ENCODE peak calls at places on chromosomes 13 and 19, in nine cellular contexts. One of them, this sample, is unnamed.

GRCh38 chr13:112643759-112644459 is 45.9 kb upstream of the ATP11A start:
- DNase-seq in GM03348: no peak
- DNase-seq in caudate nucleus: no peak
- DNase-seq in cardiac muscle cell: no peak
- DNase-seq in left colon: no peak
- DNase-seq in GM12892: no peak
- DNase-seq in activated CD4-positive, alpha-beta T cell treated with anti-CD3 and anti-CD28 coated beads for 1 hour: no peak
- DNase-seq in neural progenitor cell: no peak
- DNase-seq in heart left ventricle: no peak
- DNase-seq in this sample: no peak

GRCh38 chr13:24502567-24503375 is 9.8 kb downstream of the PARP4 start:
- DNase-seq in GM03348: peak; percentile 67
- DNase-seq in caudate nucleus: no peak
- DNase-seq in cardiac muscle cell: peak; percentile 43
- DNase-seq in left colon: peak; percentile 45
- DNase-seq in GM12892: no peak
- DNase-seq in activated CD4-positive, alpha-beta T cell treated with anti-CD3 and anti-CD28 coated beads for 1 hour: no peak
- DNase-seq in neural progenitor cell: peak; percentile 62
- DNase-seq in heart left ventricle: peak; percentile 65
- DNase-seq in this sample: no peak

GRCh38 chr19:55620410-55620809 is 4.0 kb downstream of the ZNF784 start:
- DNase-seq in GM03348: no peak
- DNase-seq in caudate nucleus: no peak
- DNase-seq in cardiac muscle cell: peak; percentile 43
- DNase-seq in left colon: no peak
- DNase-seq in GM12892: no peak
- DNase-seq in activated CD4-positive, alpha-beta T cell treated with anti-CD3 and anti-CD28 coated beads for 1 hour: no peak
- DNase-seq in neural progenitor cell: no peak
- DNase-seq in heart left ventricle: peak; percentile 37
- DNase-seq in this sample: no peak

GRCh38 chr19:39317476-39317875 is 3.2 kb downstream of the LRFN1 start:
- DNase-seq in GM03348: no peak
- DNase-seq in caudate nucleus: no peak
- DNase-seq in cardiac muscle cell: no peak
- DNase-seq in left colon: no peak
- DNase-seq in GM12892: no peak
- DNase-seq in activated CD4-positive, alpha-beta T cell treated with anti-CD3 and anti-CD28 coated beads for 1 hour: no peak
- DNase-seq in neural progenitor cell: no peak
- DNase-seq in heart left ventricle: no peak
- DNase-seq in this sample: no peak

GRCh38 chr13:30978981-30979956 is 46.8 kb downstream of the TEX26 start:
- DNase-seq in GM03348: no peak
- DNase-seq in caudate nucleus: no peak
- DNase-seq in cardiac muscle cell: peak; percentile 46
- DNase-seq in left colon: peak; percentile 29
- DNase-seq in GM12892: no peak
- DNase-seq in activated CD4-positive, alpha-beta T cell treated with anti-CD3 and anti-CD28 coated beads for 1 hour: no peak
- DNase-seq in neural progenitor cell: peak; percentile 83
- DNase-seq in heart left ventricle: no peak
- DNase-seq in this sample: peak; percentile 70

GRCh38 chr13:73715114-73715909 is 418.9 kb downstream of the KLF12 start:
- DNase-seq in GM03348: no peak
- DNase-seq in caudate nucleus: no peak
- DNase-seq in cardiac muscle cell: no peak
- DNase-seq in left colon: no peak
- DNase-seq in GM12892: no peak
- DNase-seq in activated CD4-positive, alpha-beta T cell treated with anti-CD3 and anti-CD28 coated beads for 1 hour: peak; percentile 38
- DNase-seq in neural progenitor cell: no peak
- DNase-seq in heart left ventricle: no peak
- DNase-seq in this sample: no peak

GRCh38 chr19:35037716-35038622 is 3.6 kb upstream of the HPN start:
- DNase-seq in GM03348: peak; percentile 56
- DNase-seq in caudate nucleus: no peak
- DNase-seq in cardiac muscle cell: peak; percentile 67
- DNase-seq in left colon: no peak
- DNase-seq in GM12892: peak; percentile 63
- DNase-seq in activated CD4-positive, alpha-beta T cell treated with anti-CD3 and anti-CD28 coated beads for 1 hour: no peak
- DNase-seq in neural progenitor cell: no peak
- DNase-seq in heart left ventricle: no peak
- DNase-seq in this sample: no peak

GRCh38 chr13:28743045-28743444 is 24.3 kb upstream of the SLC46A3 start:
- DNase-seq in GM03348: no peak
- DNase-seq in caudate nucleus: no peak
- DNase-seq in cardiac muscle cell: no peak
- DNase-seq in left colon: no peak
- DNase-seq in GM12892: no peak
- DNase-seq in activated CD4-positive, alpha-beta T cell treated with anti-CD3 and anti-CD28 coated beads for 1 hour: no peak
- DNase-seq in neural progenitor cell: no peak
- DNase-seq in heart left ventricle: no peak
- DNase-seq in this sample: no peak

GRCh38 chr19:58033741-58034475 is at the start of gene ZSCAN1:
- DNase-seq in GM03348: peak; percentile 52
- DNase-seq in caudate nucleus: no peak
- DNase-seq in cardiac muscle cell: peak; percentile 91
- DNase-seq in left colon: peak; percentile 80
- DNase-seq in GM12892: no peak
- DNase-seq in activated CD4-positive, alpha-beta T cell treated with anti-CD3 and anti-CD28 coated beads for 1 hour: no peak
- DNase-seq in neural progenitor cell: peak; percentile 99
- DNase-seq in heart left ventricle: peak; percentile 95
- DNase-seq in this sample: peak; percentile 94

GRCh38 chr13:111424134-111424533 is 103.7 kb downstream of the TEX29 start:
- DNase-seq in GM03348: no peak
- DNase-seq in caudate nucleus: no peak
- DNase-seq in cardiac muscle cell: no peak
- DNase-seq in left colon: no peak
- DNase-seq in GM12892: no peak
- DNase-seq in activated CD4-positive, alpha-beta T cell treated with anti-CD3 and anti-CD28 coated beads for 1 hour: no peak
- DNase-seq in neural progenitor cell: no peak
- DNase-seq in heart left ventricle: no peak
- DNase-seq in this sample: no peak

GRCh38 chr13:105165449-105166125 is 1369.9 kb downstream of the EFNB2 start:
- DNase-seq in GM03348: no peak
- DNase-seq in caudate nucleus: no peak
- DNase-seq in cardiac muscle cell: no peak
- DNase-seq in left colon: peak; percentile 27
- DNase-seq in GM12892: no peak
- DNase-seq in activated CD4-positive, alpha-beta T cell treated with anti-CD3 and anti-CD28 coated beads for 1 hour: no peak
- DNase-seq in neural progenitor cell: no peak
- DNase-seq in heart left ventricle: no peak
- DNase-seq in this sample: no peak

GRCh38 chr13:81017525-81018152 is 676.7 kb upstream of the SPRY2 start:
- DNase-seq in GM03348: peak; percentile 56
- DNase-seq in caudate nucleus: no peak
- DNase-seq in cardiac muscle cell: peak; percentile 70
- DNase-seq in left colon: no peak
- DNase-seq in GM12892: no peak
- DNase-seq in activated CD4-positive, alpha-beta T cell treated with anti-CD3 and anti-CD28 coated beads for 1 hour: no peak
- DNase-seq in neural progenitor cell: peak; percentile 70
- DNase-seq in heart left ventricle: no peak
- DNase-seq in this sample: no peak

GRCh38 chr13:83538636-83539035 is 343.6 kb downstream of the SLITRK1 start:
- DNase-seq in GM03348: no peak
- DNase-seq in caudate nucleus: no peak
- DNase-seq in cardiac muscle cell: no peak
- DNase-seq in left colon: no peak
- DNase-seq in GM12892: no peak
- DNase-seq in activated CD4-positive, alpha-beta T cell treated with anti-CD3 and anti-CD28 coated beads for 1 hour: no peak
- DNase-seq in neural progenitor cell: no peak
- DNase-seq in heart left ventricle: no peak
- DNase-seq in this sample: no peak

GRCh38 chr19:7729831-7730285 is 2.1 kb downstream of the CLEC4G start:
- DNase-seq in GM03348: no peak
- DNase-seq in caudate nucleus: no peak
- DNase-seq in cardiac muscle cell: no peak
- DNase-seq in left colon: no peak
- DNase-seq in GM12892: no peak
- DNase-seq in activated CD4-positive, alpha-beta T cell treated with anti-CD3 and anti-CD28 coated beads for 1 hour: no peak
- DNase-seq in neural progenitor cell: no peak
- DNase-seq in heart left ventricle: no peak
- DNase-seq in this sample: no peak

GRCh38 chr19:11168568-11168967 is 13.0 kb upstream of the SPC24 start:
- DNase-seq in GM03348: peak; percentile 85
- DNase-seq in caudate nucleus: no peak
- DNase-seq in cardiac muscle cell: peak; percentile 77
- DNase-seq in left colon: no peak
- DNase-seq in GM12892: no peak
- DNase-seq in activated CD4-positive, alpha-beta T cell treated with anti-CD3 and anti-CD28 coated beads for 1 hour: no peak
- DNase-seq in neural progenitor cell: no peak
- DNase-seq in heart left ventricle: no peak
- DNase-seq in this sample: no peak

GRCh38 chr13:97239943-97240788 is 18.0 kb downstream of the MBNL2 start:
- DNase-seq in GM03348: no peak
- DNase-seq in caudate nucleus: no peak
- DNase-seq in cardiac muscle cell: no peak
- DNase-seq in left colon: peak; percentile 51
- DNase-seq in GM12892: no peak
- DNase-seq in activated CD4-positive, alpha-beta T cell treated with anti-CD3 and anti-CD28 coated beads for 1 hour: no peak
- DNase-seq in neural progenitor cell: no peak
- DNase-seq in heart left ventricle: no peak
- DNase-seq in this sample: no peak

GRCh38 chr13:79966502-79966901 is 374.4 kb downstream of the SPRY2 start:
- DNase-seq in GM03348: no peak
- DNase-seq in caudate nucleus: no peak
- DNase-seq in cardiac muscle cell: no peak
- DNase-seq in left colon: no peak
- DNase-seq in GM12892: no peak
- DNase-seq in activated CD4-positive, alpha-beta T cell treated with anti-CD3 and anti-CD28 coated beads for 1 hour: no peak
- DNase-seq in neural progenitor cell: no peak
- DNase-seq in heart left ventricle: no peak
- DNase-seq in this sample: no peak

GRCh38 chr13:101308247-101309013 is 107.9 kb downstream of the NALCN start:
- DNase-seq in GM03348: no peak
- DNase-seq in caudate nucleus: no peak
- DNase-seq in cardiac muscle cell: no peak
- DNase-seq in left colon: no peak
- DNase-seq in GM12892: no peak
- DNase-seq in activated CD4-positive, alpha-beta T cell treated with anti-CD3 and anti-CD28 coated beads for 1 hour: no peak
- DNase-seq in neural progenitor cell: no peak
- DNase-seq in heart left ventricle: no peak
- DNase-seq in this sample: no peak

GRCh38 chr13:75418997-75419396 is 63.0 kb downstream of the TBC1D4 start:
- DNase-seq in GM03348: peak; percentile 20
- DNase-seq in caudate nucleus: no peak
- DNase-seq in cardiac muscle cell: peak; percentile 71
- DNase-seq in left colon: no peak
- DNase-seq in GM12892: no peak
- DNase-seq in activated CD4-positive, alpha-beta T cell treated with anti-CD3 and anti-CD28 coated beads for 1 hour: no peak
- DNase-seq in neural progenitor cell: no peak
- DNase-seq in heart left ventricle: no peak
- DNase-seq in this sample: no peak

GRCh38 chr13:31134055-31134711 is 27.5 kb downstream of the HSPH1 start:
- DNase-seq in GM03348: no peak
- DNase-seq in caudate nucleus: no peak
- DNase-seq in cardiac muscle cell: no peak
- DNase-seq in left colon: no peak
- DNase-seq in GM12892: no peak
- DNase-seq in activated CD4-positive, alpha-beta T cell treated with anti-CD3 and anti-CD28 coated beads for 1 hour: no peak
- DNase-seq in neural progenitor cell: no peak
- DNase-seq in heart left ventricle: no peak
- DNase-seq in this sample: no peak

GRCh38 chr19:7863971-7864718 is 10.0 kb downstream of the PRR36 start:
- DNase-seq in GM03348: no peak
- DNase-seq in caudate nucleus: no peak
- DNase-seq in cardiac muscle cell: no peak
- DNase-seq in left colon: no peak
- DNase-seq in GM12892: peak; percentile 17
- DNase-seq in activated CD4-positive, alpha-beta T cell treated with anti-CD3 and anti-CD28 coated beads for 1 hour: no peak
- DNase-seq in neural progenitor cell: no peak
- DNase-seq in heart left ventricle: no peak
- DNase-seq in this sample: no peak

GRCh38 chr19:54106716-54107115 is 4.1 kb downstream of the NDUFA3 start:
- DNase-seq in GM03348: no peak
- DNase-seq in caudate nucleus: no peak
- DNase-seq in cardiac muscle cell: no peak
- DNase-seq in left colon: no peak
- DNase-seq in GM12892: no peak
- DNase-seq in activated CD4-positive, alpha-beta T cell treated with anti-CD3 and anti-CD28 coated beads for 1 hour: no peak
- DNase-seq in neural progenitor cell: no peak
- DNase-seq in heart left ventricle: no peak
- DNase-seq in this sample: no peak

GRCh38 chr19:18904334-18905057 is 8.5 kb upstream of the CERS1 start:
- DNase-seq in GM03348: no peak
- DNase-seq in caudate nucleus: no peak
- DNase-seq in cardiac muscle cell: no peak
- DNase-seq in left colon: no peak
- DNase-seq in GM12892: no peak
- DNase-seq in activated CD4-positive, alpha-beta T cell treated with anti-CD3 and anti-CD28 coated beads for 1 hour: no peak
- DNase-seq in neural progenitor cell: no peak
- DNase-seq in heart left ventricle: no peak
- DNase-seq in this sample: peak; percentile 26

GRCh38 chr19:28705008-28705407 is 507.9 kb downstream of the UQCRFS1 start:
- DNase-seq in GM03348: peak; percentile 78
- DNase-seq in caudate nucleus: no peak
- DNase-seq in cardiac muscle cell: peak; percentile 88
- DNase-seq in left colon: no peak
- DNase-seq in GM12892: no peak
- DNase-seq in activated CD4-positive, alpha-beta T cell treated with anti-CD3 and anti-CD28 coated beads for 1 hour: no peak
- DNase-seq in neural progenitor cell: peak; percentile 48
- DNase-seq in heart left ventricle: no peak
- DNase-seq in this sample: no peak

GRCh38 chr19:49497047-49497789 is 984 bp downstream of the RPS11 start:
- DNase-seq in GM03348: peak; percentile 76
- DNase-seq in caudate nucleus: no peak
- DNase-seq in cardiac muscle cell: peak; percentile 63
- DNase-seq in left colon: peak; percentile 83
- DNase-seq in GM12892: peak; percentile 58
- DNase-seq in activated CD4-positive, alpha-beta T cell treated with anti-CD3 and anti-CD28 coated beads for 1 hour: peak; percentile 61
- DNase-seq in neural progenitor cell: peak; percentile 69
- DNase-seq in heart left ventricle: no peak
- DNase-seq in this sample: peak; percentile 68

GRCh38 chr13:79710376-79710775 is 229.4 kb downstream of the NDFIP2 start:
- DNase-seq in GM03348: peak; percentile 50
- DNase-seq in caudate nucleus: no peak
- DNase-seq in cardiac muscle cell: peak; percentile 71
- DNase-seq in left colon: no peak
- DNase-seq in GM12892: no peak
- DNase-seq in activated CD4-positive, alpha-beta T cell treated with anti-CD3 and anti-CD28 coated beads for 1 hour: no peak
- DNase-seq in neural progenitor cell: no peak
- DNase-seq in heart left ventricle: no peak
- DNase-seq in this sample: no peak

GRCh38 chr13:114179087-114179658 is at the start of gene CFAP97D2:
- DNase-seq in GM03348: no peak
- DNase-seq in caudate nucleus: no peak
- DNase-seq in cardiac muscle cell: no peak
- DNase-seq in left colon: no peak
- DNase-seq in GM12892: no peak
- DNase-seq in activated CD4-positive, alpha-beta T cell treated with anti-CD3 and anti-CD28 coated beads for 1 hour: no peak
- DNase-seq in neural progenitor cell: peak; percentile 29
- DNase-seq in heart left ventricle: no peak
- DNase-seq in this sample: no peak

GRCh38 chr13:90154311-90154960 is 1193.1 kb upstream of the MIR17HG start:
- DNase-seq in GM03348: no peak
- DNase-seq in caudate nucleus: no peak
- DNase-seq in cardiac muscle cell: no peak
- DNase-seq in left colon: no peak
- DNase-seq in GM12892: no peak
- DNase-seq in activated CD4-positive, alpha-beta T cell treated with anti-CD3 and anti-CD28 coated beads for 1 hour: no peak
- DNase-seq in neural progenitor cell: no peak
- DNase-seq in heart left ventricle: no peak
- DNase-seq in this sample: peak; percentile 40

GRCh38 chr13:27830010-27830409 is 37.7 kb downstream of the GSX1 start:
- DNase-seq in GM03348: peak; percentile 84
- DNase-seq in caudate nucleus: no peak
- DNase-seq in cardiac muscle cell: peak; percentile 51
- DNase-seq in left colon: peak; percentile 50
- DNase-seq in GM12892: peak; percentile 62
- DNase-seq in activated CD4-positive, alpha-beta T cell treated with anti-CD3 and anti-CD28 coated beads for 1 hour: peak; percentile 35
- DNase-seq in neural progenitor cell: peak; percentile 88
- DNase-seq in heart left ventricle: peak; percentile 80
- DNase-seq in this sample: peak; percentile 77

GRCh38 chr19:39390460-39390758 is 497 bp downstream of the PAF1 start:
- DNase-seq in GM03348: no peak
- DNase-seq in caudate nucleus: no peak
- DNase-seq in cardiac muscle cell: no peak
- DNase-seq in left colon: no peak
- DNase-seq in GM12892: no peak
- DNase-seq in activated CD4-positive, alpha-beta T cell treated with anti-CD3 and anti-CD28 coated beads for 1 hour: peak; percentile 75
- DNase-seq in neural progenitor cell: no peak
- DNase-seq in heart left ventricle: no peak
- DNase-seq in this sample: no peak

GRCh38 chr13:44921931-44922758 is 67.1 kb downstream of the NUFIP1 start:
- DNase-seq in GM03348: peak; percentile 69
- DNase-seq in caudate nucleus: no peak
- DNase-seq in cardiac muscle cell: peak; percentile 95
- DNase-seq in left colon: peak; percentile 53
- DNase-seq in GM12892: no peak
- DNase-seq in activated CD4-positive, alpha-beta T cell treated with anti-CD3 and anti-CD28 coated beads for 1 hour: no peak
- DNase-seq in neural progenitor cell: no peak
- DNase-seq in heart left ventricle: no peak
- DNase-seq in this sample: no peak